ENCODE peak calls at places on chromosomes 7 and 10, in four cellular contexts. M is HepG2, F is A549, B is GM12878. O is an unnamed sample.

GRCh38 chr10:34967411-34967880 is 122.7 kb downstream of the CUL2 start:
- DNase-seq in F (no peak), M (no peak), B (no peak), O (no peak)

GRCh38 chr7:129778770-129779601 is 167.5 kb downstream of the NRF1 start:
- DNase-seq in B (no peak), F (peak), M (no peak), O (no peak)

GRCh38 chr10:68543004-68543918 is 15.9 kb upstream of the SLC25A16 start:
- DNase-seq in F (peak), B (no peak), M (peak), O (peak)

GRCh38 chr10:114246679-114247305 is 7.7 kb downstream of the VWA2 start:
- DNase-seq in B (no peak), F (no peak), M (no peak), O (no peak)

GRCh38 chr10:9762966-9763656 is 1254.6 kb upstream of the CELF2 start:
- DNase-seq in F (no peak), M (no peak), B (no peak), O (no peak)

GRCh38 chr7:23273141-23273599 is 26.0 kb upstream of the MALSU1 start:
- DNase-seq in M (peak), F (peak), B (peak), O (peak)

GRCh38 chr7:92685146-92686042 is 95.2 kb upstream of the FAM133B start:
- DNase-seq in B (no peak), F (no peak), M (no peak), O (no peak)

GRCh38 chr10:12768156-12768731 is 233.3 kb downstream of the CCDC3 start:
- DNase-seq in F (no peak), M (no peak), B (no peak), O (no peak)

GRCh38 chr10:102280397-102281015 is 35.2 kb downstream of the GBF1 start:
- DNase-seq in F (no peak), B (no peak), M (no peak), O (no peak)

GRCh38 chr7:87456247-87456646 is 19.2 kb downstream of the ABCB4 start:
- DNase-seq in F (no peak), M (no peak), B (no peak), O (no peak)

GRCh38 chr10:110399163-110400094 is 94.7 kb upstream of the SMNDC1 start:
- DNase-seq in M (peak), B (no peak), F (peak), O (peak)

GRCh38 chr7:2151801-2152612 is 80.7 kb downstream of the MAD1L1 start:
- DNase-seq in B (no peak), F (no peak), M (no peak), O (no peak)

GRCh38 chr7:6159097-6159483 is 113.3 kb downstream of the CYTH3 start:
- DNase-seq in F (no peak), B (no peak), M (no peak), O (no peak)

GRCh38 chr10:60197206-60197605 is 192.5 kb downstream of the ANK3 start:
- DNase-seq in M (no peak), F (no peak), B (no peak), O (no peak)

GRCh38 chr10:65838811-65839210 is 1087.0 kb upstream of the LRRTM3 start:
- DNase-seq in B (no peak), F (no peak), M (no peak), O (no peak)

GRCh38 chr10:60917331-60918280 is 26.4 kb downstream of the RHOBTB1 start:
- DNase-seq in B (no peak), F (no peak), M (no peak), O (no peak)

GRCh38 chr7:105926131-105926530 is 36.9 kb upstream of the CDHR3 start:
- DNase-seq in M (no peak), F (no peak), B (no peak), O (no peak)

GRCh38 chr7:33757050-33757449 is 148.3 kb upstream of the BMPER start:
- DNase-seq in F (no peak), M (no peak), B (no peak), O (no peak)

GRCh38 chr10:27099448-27099847 is 846 bp downstream of the ANKRD26 start:
- DNase-seq in F (no peak), B (no peak), M (no peak), O (no peak)

GRCh38 chr10:84291389-84291788 is 37.0 kb upstream of the CCSER2 start:
- DNase-seq in B (no peak), F (no peak), M (peak), O (no peak)

GRCh38 chr7:36710186-36710813 is 14.0 kb downstream of the AOAH start:
- DNase-seq in M (no peak), B (no peak), F (no peak), O (no peak)

GRCh38 chr7:157485361-157485831 is 148.6 kb downstream of the DNAJB6 start:
- DNase-seq in B (no peak), F (no peak), M (no peak), O (no peak)

GRCh38 chr7:144830024-144830785 is 5.6 kb downstream of the TPK1 start:
- DNase-seq in M (no peak), F (no peak), B (no peak), O (no peak)

GRCh38 chr10:111076191-111076681 is 593 bp upstream of the ADRA2A start:
- DNase-seq in M (no peak), B (no peak), F (peak), O (peak)

GRCh38 chr10:13483951-13484350 is 44.9 kb downstream of the BEND7 start:
- DNase-seq in F (no peak), B (no peak), M (no peak), O (no peak)

GRCh38 chr7:144531181-144531580 is 127.7 kb upstream of the NOBOX start:
- DNase-seq in F (no peak), M (no peak), B (no peak), O (no peak)

GRCh38 chr10:78913219-78914059 is 155.3 kb upstream of the ZMIZ1 start:
- DNase-seq in M (peak), F (no peak), B (no peak), O (no peak)

GRCh38 chr7:76086070-76086469 is 38.2 kb downstream of the MDH2 start:
- DNase-seq in M (no peak), B (no peak), F (no peak), O (no peak)

GRCh38 chr10:51892965-51893658 is 193.7 kb upstream of the CSTF2T start:
- DNase-seq in M (peak), F (peak), B (no peak), O (peak)

GRCh38 chr7:85090138-85090537 is 96.7 kb downstream of the SEMA3D start:
- DNase-seq in B (no peak), F (no peak), M (no peak), O (no peak)

GRCh38 chr7:127758105-127758504 is 106.1 kb downstream of the SND1 start:
- DNase-seq in F (no peak), M (no peak), B (no peak), O (no peak)

GRCh38 chr10:77810446-77811335 is 115.9 kb downstream of the DLG5 start:
- DNase-seq in M (no peak), B (no peak), F (no peak), O (no peak)

GRCh38 chr7:88218836-88219605 is 817 bp downstream of the SRI start:
- DNase-seq in F (peak), B (peak), M (no peak), O (no peak)

GRCh38 chr7:92058040-92058439 is 76.2 kb downstream of the CYP51A1 start:
- DNase-seq in B (peak), M (no peak), F (no peak), O (no peak)

GRCh38 chr10:118057351-118057750 is 10.6 kb upstream of the RAB11FIP2 start:
- DNase-seq in B (no peak), F (no peak), M (no peak), O (no peak)

GRCh38 chr10:1467450-1467849 is 269.9 kb downstream of the ADARB2 start:
- DNase-seq in M (no peak), B (no peak), F (no peak), O (no peak)

GRCh38 chr10:1464866-1465265 is 272.5 kb downstream of the ADARB2 start:
- DNase-seq in F (no peak), M (no peak), B (no peak), O (no peak)

GRCh38 chr10:1462994-1463633 is 274.2 kb downstream of the ADARB2 start:
- DNase-seq in B (no peak), M (no peak), F (no peak), O (no peak)

GRCh38 chr10:1465993-1466764 is 271.1 kb downstream of the ADARB2 start:
- DNase-seq in F (no peak), B (no peak), M (no peak), O (no peak)

GRCh38 chr10:1465421-1465902 is 271.9 kb downstream of the ADARB2 start:
- DNase-seq in B (peak), F (no peak), M (no peak), O (no peak)
- TF ChIP-seq RAD21 in B (no peak), F (no peak), M (no peak), O (no peak)

GRCh38 chr7:112511451-112512220 is 30.8 kb downstream of the LSMEM1 start:
- DNase-seq in B (no peak), F (no peak), M (no peak), O (no peak)
- TF ChIP-seq POLR2A in B (no peak), F (no peak), M (no peak), O (no peak)

GRCh38 chr10:63578501-63578900 is 57.3 kb downstream of the REEP3 start:
- DNase-seq in F (no peak), B (no peak), M (no peak), O (no peak)

GRCh38 chr10:63583909-63584747 is 62.9 kb downstream of the REEP3 start:
- DNase-seq in F (no peak), B (no peak), M (no peak), O (no peak)

GRCh38 chr10:63583397-63583796 is 62.2 kb downstream of the REEP3 start:
- DNase-seq in B (no peak), M (no peak), F (no peak), O (no peak)

GRCh38 chr10:63586048-63586447 is 64.8 kb downstream of the REEP3 start:
- DNase-seq in M (no peak), B (no peak), F (no peak), O (no peak)

GRCh38 chr10:63582686-63583085 is 61.5 kb downstream of the REEP3 start:
- DNase-seq in B (no peak), M (no peak), F (no peak), O (no peak)
- TF ChIP-seq RAD21 in B (no peak), M (no peak), F (no peak), O (no peak)

DNA sequence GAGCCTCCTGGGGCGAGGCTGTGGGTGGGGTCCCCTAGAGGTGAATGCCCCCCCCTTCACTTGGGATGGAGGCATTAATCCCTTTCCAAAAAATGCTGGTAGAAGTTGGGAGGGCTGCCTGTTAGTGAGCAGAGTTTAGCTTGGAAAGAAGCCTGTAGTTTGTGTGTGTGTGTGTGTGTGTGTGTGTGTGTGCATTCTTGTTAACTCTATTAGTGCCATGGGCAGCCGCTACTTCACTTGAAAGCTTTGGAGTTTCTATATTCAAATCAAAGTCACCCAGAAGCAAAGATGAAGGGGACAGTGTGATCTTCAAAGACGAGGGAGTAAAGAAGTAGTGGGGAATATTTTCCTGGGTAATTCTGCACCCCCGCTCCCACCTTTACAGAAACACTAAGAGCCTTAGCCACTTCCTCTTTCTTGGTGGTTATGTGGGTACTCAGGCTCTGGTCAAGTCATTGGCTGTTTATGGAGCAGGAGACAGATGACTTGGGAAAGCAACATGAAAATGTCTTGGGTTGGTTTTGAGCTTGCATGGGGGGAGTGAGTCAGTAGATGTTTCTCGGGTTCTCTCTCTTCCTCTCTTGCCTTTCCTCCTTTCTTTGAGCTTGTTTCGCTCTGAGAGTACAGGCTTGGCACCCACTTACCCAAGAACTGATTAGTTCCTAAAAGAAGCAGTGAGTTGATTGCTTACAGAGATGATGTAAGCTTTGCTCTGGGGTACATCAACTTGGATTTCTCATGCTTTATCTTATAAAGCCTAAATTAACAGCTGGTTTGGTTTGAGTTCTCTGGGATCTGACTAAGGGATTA is 35.9 kb downstream of the TCF7L2 start:
- DNase-seq in B (peak), F (no peak), M (no peak), O (no peak)
- TF ChIP-seq POLR2A in B (no peak), F (no peak), M (no peak), O (no peak)

GRCh38 chr10:70459061-70459770 is 17.7 kb upstream of the NODAL start:
- DNase-seq in B (no peak), F (no peak), M (no peak), O (no peak)

GRCh38 chr10:70458329-70459060 is 17.0 kb upstream of the NODAL start:
- DNase-seq in F (no peak), B (no peak), M (no peak), O (no peak)

GRCh38 chr10:70457759-70458305 is 16.4 kb upstream of the NODAL start:
- DNase-seq in F (no peak), M (no peak), B (no peak), O (no peak)

GRCh38 chr10:70461397-70462348 is 16.9 kb upstream of the PALD1 start:
- DNase-seq in M (peak), B (no peak), F (peak), O (peak)

DNA sequence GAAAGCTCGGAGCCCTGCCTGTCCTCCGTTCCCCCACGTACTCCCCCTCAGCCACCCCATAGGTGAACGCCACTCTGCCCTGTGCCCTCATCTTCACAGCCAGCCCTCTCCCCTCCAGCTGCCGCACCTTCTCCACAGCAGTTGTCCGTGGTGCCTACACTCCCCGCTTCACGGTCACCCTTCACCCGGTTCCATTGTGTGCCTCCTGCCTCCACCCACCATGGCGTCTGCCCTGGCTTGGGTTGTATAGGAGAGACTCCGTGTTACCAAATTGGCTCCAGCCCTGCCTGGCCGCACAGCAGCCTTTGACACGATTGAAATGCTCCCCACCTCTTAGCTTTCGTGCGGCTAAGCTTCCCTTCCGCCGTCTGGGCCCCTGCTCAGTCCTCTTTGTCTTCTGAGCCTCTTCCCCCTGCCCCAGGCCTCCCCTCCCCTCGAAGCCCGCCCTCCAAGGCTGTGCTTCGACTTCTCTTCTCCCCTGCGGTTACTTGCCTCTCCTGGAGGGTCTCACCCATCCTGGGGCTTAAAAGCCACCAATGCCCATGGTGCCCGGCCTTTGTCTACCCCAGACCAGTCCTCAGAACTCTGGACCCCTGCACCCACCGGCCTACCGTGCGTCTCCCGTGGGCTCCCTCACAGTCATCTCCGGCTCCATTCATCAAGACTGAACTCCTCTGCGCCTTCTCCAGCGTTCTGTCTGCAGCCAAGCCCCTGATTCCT is 18.4 kb upstream of the NODAL start:
- DNase-seq in M (no peak), B (no peak), F (no peak), O (no peak)
- TF ChIP-seq RAD21 in M (no peak), B (no peak), F (no peak), O (no peak)